ENCODE peak calls at places on chromosomes 6 and 20, in four cellular contexts. H is activated naive CD4-positive, alpha-beta T cell; J is esophagus squamous epithelium; X is Calu3. O is an unnamed sample.

GRCh38 chr6:33820243-33820642 is 16.4 kb upstream of the MLN start:
- DNase-seq in H (no peak), J (no peak), X (no peak), O (no peak)

GRCh38 chr6:81950877-81951276 is 198.4 kb upstream of the TENT5A start:
- DNase-seq in H (no peak), J (no peak), X (no peak), O (no peak)

GRCh38 chr20:4681971-4682370 is 39.7 kb upstream of the PRND start:
- DNase-seq in H (no peak), J (no peak), X (no peak), O (no peak)

GRCh38 chr6:141976994-141977393 is 155.7 kb upstream of the GJE1 start:
- DNase-seq in H (no peak), J (no peak), X (no peak), O (no peak)

GRCh38 chr6:48733581-48733980 is 622.6 kb upstream of the PTCHD4 start:
- DNase-seq in H (no peak), J (no peak), X (no peak), O (no peak)

GRCh38 chr6:169986171-169986847 is 234.9 kb downstream of the ERMARD start:
- DNase-seq in H (no peak), J (no peak), X (no peak), O (no peak)

GRCh38 chr6:148624025-148624424 is 122.8 kb upstream of the UST start:
- DNase-seq in H (no peak), J (no peak), X (no peak), O (no peak)

GRCh38 chr6:14817068-14817467 is 428.8 kb upstream of the JARID2 start:
- DNase-seq in H (no peak), J (no peak), X (no peak), O (no peak)

GRCh38 chr20:63129376-63129965 is 86.5 kb downstream of the YTHDF1 start:
- DNase-seq in H (no peak), J (no peak), X (no peak), O (no peak)

GRCh38 chr20:40922865-40923264 is 105.8 kb upstream of the TOP1 start:
- DNase-seq in H (no peak), J (no peak), X (no peak), O (no peak)

GRCh38 chr20:33679758-33680485 is 5.7 kb upstream of the NECAB3 start:
- DNase-seq in H (no peak), J (no peak), X (no peak), O (no peak)

GRCh38 chr6:6686748-6687601 is 98.5 kb downstream of the LY86 start:
- DNase-seq in H (peak), J (peak), X (peak), O (no peak)

GRCh38 chr20:61223121-61223520 is 28.9 kb upstream of the CDH4 start:
- DNase-seq in H (no peak), J (no peak), X (no peak), O (no peak)

GRCh38 chr6:83546636-83547035 is 34.3 kb downstream of the PRSS35 start:
- DNase-seq in H (no peak), J (no peak), X (peak), O (no peak)

GRCh38 chr6:72560721-72561593 is 60.9 kb upstream of the KCNQ5 start:
- DNase-seq in H (no peak), J (no peak), X (no peak), O (no peak)

GRCh38 chr6:144139817-144140216 is 10.5 kb upstream of the STX11 start:
- DNase-seq in H (no peak), J (no peak), X (no peak), O (no peak)

GRCh38 chr6:79656134-79656533 is 25.0 kb downstream of the SH3BGRL2 start:
- DNase-seq in H (no peak), J (no peak), X (no peak), O (no peak)

GRCh38 chr20:3237958-3238615 is 903 bp downstream of the SLC4A11 start:
- DNase-seq in H (no peak), J (no peak), X (no peak), O (no peak)

GRCh38 chr6:129393659-129394058 is 316.3 kb downstream of the ARHGAP18 start:
- DNase-seq in H (no peak), J (no peak), X (no peak), O (no peak)

GRCh38 chr20:43915209-43916072 is 789 bp downstream of the TOX2 start:
- DNase-seq in H (peak), J (no peak), X (no peak), O (no peak)

GRCh38 chr20:51752343-51752951 is 15.7 kb downstream of the ATP9A start:
- DNase-seq in H (no peak), J (no peak), X (peak), O (no peak)

GRCh38 chr6:46370622-46371021 is 120.6 kb downstream of the RCAN2 start:
- DNase-seq in H (no peak), J (no peak), X (no peak), O (no peak)

GRCh38 chr6:128117916-128118315 is 217.1 kb upstream of the THEMIS start:
- DNase-seq in H (no peak), J (no peak), X (no peak), O (no peak)

GRCh38 chr20:24980321-24981053 is 12.1 kb downstream of the APMAP start:
- DNase-seq in H (no peak), J (no peak), X (no peak), O (no peak)

GRCh38 chr6:53926505-53926904 is 131.7 kb downstream of the LRRC1 start:
- DNase-seq in H (no peak), J (no peak), X (no peak), O (no peak)

GRCh38 chr20:38550274-38550673 is 30.7 kb upstream of the ADIG start:
- DNase-seq in H (no peak), J (no peak), X (no peak), O (no peak)

GRCh38 chr6:138538390-138539031 is 39.2 kb upstream of the NHSL1 start:
- DNase-seq in H (no peak), J (no peak), X (no peak), O (no peak)

GRCh38 chr20:45098096-45098773 is 2.7 kb downstream of the KCNS1 start:
- DNase-seq in H (no peak), J (no peak), X (no peak), O (no peak)

GRCh38 chr6:10140824-10141223 is 274.1 kb downstream of the TFAP2A start:
- DNase-seq in H (no peak), J (no peak), X (no peak), O (no peak)

GRCh38 chr6:20280288-20280621 is 68.0 kb upstream of the MBOAT1 start:
- DNase-seq in H (no peak), J (no peak), X (no peak), O (no peak)